ENCODE peak calls at places on chromosome 15, in five cellular contexts. X, K, W, E and N are unnamed samples.

GRCh38 chr15:88636039-88636438 is 2.8 kb upstream of the ISG20 start:
- DNase-seq in W (no peak), E (no peak), K (peak; percentile 70), X (peak; percentile 56), N (peak; percentile 84)

GRCh38 chr15:29938701-29939340 is 116.6 kb upstream of the TJP1 start:
- DNase-seq in W (no peak), K (no peak), X (no peak), E (no peak), N (no peak)

GRCh38 chr15:89677381-89677780 is 1.8 kb downstream of the PLIN1 start:
- DNase-seq in E (no peak), X (no peak), K (no peak), W (no peak), N (no peak)

GRCh38 chr15:73210630-73211029 is 158.1 kb downstream of the HCN4 start:
- DNase-seq in E (no peak), K (no peak), W (no peak), X (no peak), N (no peak)

GRCh38 chr15:32112101-32112500 is 81.8 kb downstream of the CHRNA7 start:
- DNase-seq in E (no peak), W (no peak), K (no peak), X (no peak), N (no peak)

GRCh38 chr15:50098576-50098975 is 20.5 kb downstream of the ATP8B4 start:
- DNase-seq in W (no peak), E (no peak), X (no peak), K (no peak), N (no peak)

GRCh38 chr15:89642106-89642505 is 13.2 kb downstream of the KIF7 start:
- DNase-seq in K (no peak), W (no peak), E (no peak), X (no peak), N (no peak)

GRCh38 chr15:91271565-91272153 is 171.6 kb downstream of the SV2B start:
- DNase-seq in E (peak; percentile 72), K (peak; percentile 69), X (peak; percentile 57), W (peak; percentile 68), N (peak; percentile 67)

GRCh38 chr15:38559908-38560307 is 4.7 kb downstream of the RASGRP1 start:
- DNase-seq in E (no peak), K (no peak), W (no peak), X (no peak), N (no peak)

GRCh38 chr15:39247574-39247973 is 333.3 kb upstream of the THBS1 start:
- DNase-seq in K (no peak), E (no peak), W (no peak), X (no peak), N (no peak)

GRCh38 chr15:70121656-70122297 is 24.1 kb upstream of the TLE3 start:
- DNase-seq in X (peak; percentile 51), E (no peak), K (peak; percentile 40), W (peak; percentile 81), N (no peak)

GRCh38 chr15:63255485-63255990 is 21.9 kb upstream of the APH1B start:
- DNase-seq in E (no peak), W (no peak), K (no peak), X (no peak), N (no peak)

GRCh38 chr15:67170143-67170885 is 84.1 kb downstream of the AAGAB start:
- DNase-seq in E (no peak), K (no peak), W (no peak), X (no peak), N (no peak)

GRCh38 chr15:51601801-51602200 is 20.8 kb downstream of the DMXL2 start:
- DNase-seq in K (no peak), X (no peak), W (no peak), E (no peak), N (no peak)

GRCh38 chr15:64651573-64652260 is 123.7 kb downstream of the RBPMS2 start:
- DNase-seq in E (no peak), W (no peak), X (no peak), K (no peak), N (no peak)

GRCh38 chr15:85642693-85643058 is 152.0 kb downstream of the KLHL25 start:
- DNase-seq in E (no peak), W (peak; percentile 83), X (peak; percentile 36), K (peak; percentile 48), N (no peak)

GRCh38 chr15:63476229-63476632 is 28.2 kb upstream of the USP3 start:
- DNase-seq in K (no peak), X (no peak), E (no peak), W (no peak), N (peak; percentile 39)

GRCh38 chr15:82709081-82709420 is 624 bp downstream of the AP3B2 start:
- DNase-seq in W (no peak), K (no peak), E (no peak), X (no peak), N (peak; percentile 16)

GRCh38 chr15:66253643-66254363 is at the start of gene MEGF11:
- DNase-seq in K (peak; percentile 11), X (peak; percentile 13), W (no peak), E (peak; percentile 25), N (peak; percentile 37)

GRCh38 chr15:51621917-51622268 is 678 bp downstream of the DMXL2 start:
- DNase-seq in X (peak; percentile 49), K (peak; percentile 56), E (peak; percentile 41), W (peak; percentile 65), N (peak; percentile 42)

GRCh38 chr15:66751579-66751978 is 49.5 kb downstream of the SMAD6 start:
- DNase-seq in K (no peak), E (no peak), W (no peak), X (no peak), N (peak; percentile 86)

GRCh38 chr15:43370975-43371974 is at the start of the genes TUBGCP4 and ZSCAN29:
- DNase-seq in E (peak; percentile 84), W (peak; percentile 76), X (peak; percentile 81), K (peak; percentile 74), N (peak; percentile 79)

GRCh38 chr15:95995375-95996168 is 334.9 kb upstream of the NR2F2 start:
- DNase-seq in W (no peak), X (no peak), K (no peak), E (no peak), N (no peak)

GRCh38 chr15:88709960-88710715 is 71.3 kb downstream of the ISG20 start:
- DNase-seq in E (no peak), K (no peak), X (no peak), W (no peak), N (no peak)

GRCh38 chr15:96209285-96209735 is 121.2 kb upstream of the NR2F2 start:
- DNase-seq in W (no peak), K (no peak), E (no peak), X (no peak), N (peak; percentile 32)

GRCh38 chr15:76799760-76800159 is 105.4 kb downstream of the SCAPER start:
- DNase-seq in K (no peak), X (no peak), E (no peak), W (no peak), N (no peak)

GRCh38 chr15:46354443-46354842 is 719.6 kb downstream of the SQOR start:
- DNase-seq in K (no peak), W (no peak), X (no peak), E (no peak), N (no peak)

GRCh38 chr15:66594836-66595235 is 29.0 kb upstream of the LCTL start:
- DNase-seq in W (no peak), X (no peak), E (no peak), K (no peak), N (no peak)

GRCh38 chr15:66761723-66762595 is 59.9 kb downstream of the SMAD6 start:
- DNase-seq in E (no peak), X (no peak), W (no peak), K (no peak), N (no peak)

GRCh38 chr15:57784081-57784488 is 77.6 kb downstream of the POLR2M start:
- DNase-seq in W (peak; percentile 69), E (no peak), X (no peak), K (no peak), N (no peak)

GRCh38 chr15:25863067-25863967 is at the start of gene ATP10A:
- DNase-seq in E (peak; percentile 30), W (no peak), X (no peak), K (peak; percentile 37), N (no peak)

GRCh38 chr15:90892498-90893174 is 8.3 kb downstream of the FES start:
- DNase-seq in X (no peak), W (no peak), E (no peak), K (no peak), N (no peak)

GRCh38 chr15:70995383-70995965 is 102.8 kb downstream of the LRRC49 start:
- DNase-seq in X (no peak), W (no peak), E (no peak), K (no peak), N (no peak)

GRCh38 chr15:62818691-62819090 is 223.9 kb upstream of the TPM1 start:
- DNase-seq in E (no peak), W (no peak), X (no peak), K (no peak), N (no peak)

GRCh38 chr15:31235298-31236183 is 91.1 kb upstream of the KLF13 start:
- DNase-seq in W (peak; percentile 69), K (peak; percentile 40), E (no peak), X (peak; percentile 62), N (no peak)

GRCh38 chr15:89775815-89776214 is 317 bp upstream of the MESP2 start:
- DNase-seq in K (no peak), X (no peak), W (no peak), E (no peak), N (no peak)

GRCh38 chr15:27679203-27679602 is 419.9 kb downstream of the OCA2 start:
- DNase-seq in E (no peak), K (no peak), X (no peak), W (no peak), N (no peak)

DNA sequence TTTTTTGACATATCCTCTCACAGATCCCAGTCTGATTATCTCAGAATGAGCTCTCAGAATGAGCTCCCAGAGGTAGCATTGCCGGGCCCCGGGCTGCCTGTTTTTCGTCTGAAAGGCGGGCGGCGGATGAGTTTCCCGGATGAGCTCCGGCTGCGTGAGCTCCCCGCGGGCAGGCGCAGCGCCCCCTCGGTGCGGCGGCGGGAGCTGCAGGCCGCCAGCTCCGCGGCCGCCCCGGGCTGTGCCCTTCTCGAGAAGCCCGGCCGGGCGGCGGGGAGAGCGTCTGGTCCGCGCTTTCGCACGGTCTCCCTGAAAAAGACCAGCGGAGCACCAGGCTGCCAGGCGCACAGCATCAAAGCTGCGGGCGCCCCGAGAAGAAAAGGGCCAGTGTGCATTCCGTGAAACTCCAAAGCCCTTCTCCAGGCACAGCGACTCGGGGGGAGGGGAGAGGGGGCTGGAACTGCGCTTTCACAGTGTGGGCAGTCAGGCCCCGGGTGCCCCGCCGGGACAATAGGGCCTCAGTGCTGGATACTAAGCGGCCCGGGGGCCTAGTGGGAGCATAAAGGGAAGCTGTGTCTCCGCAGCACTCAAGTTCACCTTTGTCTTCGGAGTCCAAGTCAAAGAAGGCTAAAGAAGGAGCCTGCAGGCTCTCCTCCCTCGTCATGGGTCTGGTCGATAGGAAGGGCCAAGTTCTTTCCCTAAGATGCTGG is 12.1 kb upstream of the SHC4 start:
- DNase-seq in E (peak; percentile 86), W (peak; percentile 84), X (peak; percentile 75), K (peak; percentile 75), N (peak; percentile 84)
- TF ChIP-seq CTCF in E (peak; percentile 92), W (peak; percentile 98), X (peak; percentile 94), K (peak; percentile 96), N (peak; percentile 84)

GRCh38 chr15:35195649-35196048 is 110.6 kb upstream of the NANOGP8 start:
- DNase-seq in K (no peak), E (no peak), X (no peak), W (no peak), N (no peak)
- TF ChIP-seq CTCF in K (no peak), E (no peak), X (no peak), W (no peak), N (no peak)

GRCh38 chr15:41435037-41435786 is 18.3 kb downstream of the RTF1 start:
- DNase-seq in X (no peak), K (no peak), E (no peak), W (no peak), N (no peak)
- TF ChIP-seq CTCF in X (no peak), K (no peak), E (no peak), W (no peak), N (no peak)

GRCh38 chr15:68292967-68293366 is 15.4 kb downstream of the FEM1B start:
- DNase-seq in X (no peak), E (no peak), K (no peak), W (no peak), N (no peak)
- TF ChIP-seq CTCF in X (no peak), E (no peak), K (no peak), W (no peak), N (no peak)